ENCODE peak calls at places on chromosomes 16 and 17, in seven cellular contexts. I, U, X, K, R, Q and N are unnamed samples. For H3K4me1, the result is how much of the 10 kb centered on the place peaks cover.

GRCh38 chr16:68488559-68488958 is 40.3 kb upstream of the SMPD3 start:
- DNase-seq in Q (no peak), X (no peak), K (no peak), R (no peak), I (no peak), U (no peak), N (no peak)

GRCh38 chr17:59804910-59805381 is 87.8 kb downstream of the TUBD1 start:
- DNase-seq in I (no peak), U (no peak), Q (no peak), K (no peak), R (no peak), X (no peak), N (no peak)

GRCh38 chr16:47448830-47449575 is 11.9 kb downstream of the ITFG1 start:
- DNase-seq in U (no peak), R (no peak), I (no peak), Q (no peak), X (no peak), K (no peak), N (no peak)

GRCh38 chr17:55200904-55201608 is 63.7 kb upstream of the HLF start:
- DNase-seq in R (no peak), Q (no peak), X (no peak), U (no peak), I (no peak), K (no peak), N (no peak)

GRCh38 chr17:13835151-13835550 is 233.4 kb upstream of the HS3ST3A1 start:
- DNase-seq in X (no peak), U (no peak), R (no peak), K (no peak), Q (no peak), I (no peak), N (no peak)

GRCh38 chr16:89442588-89442987 is 47.8 kb downstream of the ANKRD11 start:
- DNase-seq in Q (no peak), U (no peak), K (peak), R (no peak), X (no peak), I (no peak), N (no peak)

GRCh38 chr17:82892869-82893565 is 53.2 kb upstream of the ZNF750 start:
- DNase-seq in U (no peak), R (no peak), Q (no peak), I (peak), X (no peak), K (peak), N (peak)

GRCh38 chr16:4052801-4053662 is 63.2 kb downstream of the ADCY9 start:
- DNase-seq in I (peak), U (peak), K (peak), R (peak), Q (peak), X (no peak), N (no peak)

GRCh38 chr16:89925596-89926079 is 2.5 kb downstream of the TUBB3 start:
- DNase-seq in R (no peak), U (peak), Q (no peak), X (no peak), I (no peak), K (no peak), N (no peak)

GRCh38 chr17:43900183-43900857 is 7.0 kb downstream of the MPP2 start:
- DNase-seq in Q (peak), I (peak), X (peak), K (peak), R (no peak), U (peak), N (peak)

GRCh38 chr16:80974649-80975376 is 31.9 kb downstream of the CMC2 start:
- DNase-seq in R (no peak), I (no peak), X (no peak), U (no peak), K (peak), Q (no peak), N (no peak)

GRCh38 chr16:81601601-81602251 is 157.1 kb downstream of the CMIP start:
- DNase-seq in Q (no peak), X (no peak), U (no peak), I (peak), R (no peak), K (no peak), N (no peak)

GRCh38 chr17:17740627-17741237 is 59.5 kb downstream of the RAI1 start:
- DNase-seq in X (no peak), K (no peak), U (no peak), I (no peak), R (no peak), Q (no peak), N (no peak)

GRCh38 chr17:16215965-16216316 is 607 bp upstream of the NCOR1 start:
- DNase-seq in R (no peak), X (peak), U (no peak), K (no peak), Q (no peak), I (no peak), N (no peak)

GRCh38 chr17:59762022-59762825 is 54.8 kb downstream of the VMP1 start:
- DNase-seq in K (no peak), X (no peak), U (peak), R (no peak), I (peak), Q (no peak), N (no peak)

GRCh38 chr17:41536741-41537613 is 8.9 kb upstream of the KRT19 start:
- DNase-seq in I (no peak), X (no peak), K (no peak), Q (no peak), U (no peak), R (no peak), N (no peak)

GRCh38 chr16:4116328-4117249 is at the start of gene ADCY9:
- DNase-seq in X (peak), I (peak), R (no peak), U (peak), Q (peak), K (peak), N (peak)

GRCh38 chr16:9383281-9383680 is 291.8 kb downstream of the HAPSTR1 start:
- DNase-seq in R (no peak), U (no peak), Q (no peak), K (no peak), X (no peak), I (no peak), N (no peak)

GRCh38 chr16:71971571-71971970 is 28.6 kb downstream of the PKD1L3 start:
- DNase-seq in I (no peak), R (no peak), K (no peak), X (no peak), U (no peak), Q (no peak), N (no peak)

GRCh38 chr16:67758006-67758405 is 38.9 kb upstream of the GFOD2 start:
- DNase-seq in R (no peak), Q (no peak), K (no peak), U (no peak), X (no peak), I (no peak), N (no peak)

GRCh38 chr16:86789621-86790051 is 211.3 kb downstream of the FOXL1 start:
- DNase-seq in I (peak), K (no peak), U (peak), R (no peak), Q (no peak), X (no peak), N (no peak)

GRCh38 chr17:75511610-75512575 is 3.4 kb downstream of the CASKIN2 start:
- DNase-seq in Q (no peak), K (peak), I (no peak), U (peak), X (no peak), R (no peak), N (no peak)

GRCh38 chr16:54194008-54194731 is 92.4 kb downstream of the IRX3 start:
- DNase-seq in X (peak), R (peak), Q (peak), I (no peak), K (peak), U (no peak), N (no peak)

GRCh38 chr16:50161950-50162349 is 8.8 kb downstream of the TENT4B start:
- DNase-seq in I (no peak), K (no peak), X (no peak), U (no peak), R (no peak), Q (no peak), N (no peak)

GRCh38 chr17:60901806-60902205 is 224.2 kb downstream of the BCAS3 start:
- DNase-seq in X (no peak), U (no peak), K (no peak), Q (no peak), I (peak), R (no peak), N (no peak)

GRCh38 chr17:67558740-67559380 is 158.9 kb upstream of the NOL11 start:
- DNase-seq in K (peak), U (peak), X (no peak), R (no peak), Q (no peak), I (peak), N (no peak)

GRCh38 chr17:28053725-28054124 is 11.2 kb downstream of the NLK start:
- DNase-seq in Q (no peak), K (no peak), R (no peak), X (no peak), U (no peak), I (no peak), N (no peak)

GRCh38 chr17:28055546-28056275 is 13.2 kb downstream of the NLK start:
- DNase-seq in R (no peak), K (no peak), I (no peak), Q (no peak), U (no peak), X (no peak), N (no peak)

GRCh38 chr17:28057731-28058246 is 15.3 kb downstream of the NLK start:
- DNase-seq in Q (no peak), R (no peak), U (peak), X (no peak), K (no peak), I (peak), N (no peak)

GRCh38 chr17:28053044-28053670 is 10.7 kb downstream of the NLK start:
- DNase-seq in Q (no peak), U (no peak), X (no peak), R (no peak), I (no peak), K (no peak), N (no peak)

GRCh38 chr17:28056276-28056620 is 13.8 kb downstream of the NLK start:
- DNase-seq in Q (no peak), X (no peak), I (no peak), K (no peak), U (no peak), R (no peak), N (no peak)
- H3K4me1 ChIP-seq in Q (under half), X (half or more), I (under half), K (under half), U (under half), R (under half), N (under half)

DNA sequence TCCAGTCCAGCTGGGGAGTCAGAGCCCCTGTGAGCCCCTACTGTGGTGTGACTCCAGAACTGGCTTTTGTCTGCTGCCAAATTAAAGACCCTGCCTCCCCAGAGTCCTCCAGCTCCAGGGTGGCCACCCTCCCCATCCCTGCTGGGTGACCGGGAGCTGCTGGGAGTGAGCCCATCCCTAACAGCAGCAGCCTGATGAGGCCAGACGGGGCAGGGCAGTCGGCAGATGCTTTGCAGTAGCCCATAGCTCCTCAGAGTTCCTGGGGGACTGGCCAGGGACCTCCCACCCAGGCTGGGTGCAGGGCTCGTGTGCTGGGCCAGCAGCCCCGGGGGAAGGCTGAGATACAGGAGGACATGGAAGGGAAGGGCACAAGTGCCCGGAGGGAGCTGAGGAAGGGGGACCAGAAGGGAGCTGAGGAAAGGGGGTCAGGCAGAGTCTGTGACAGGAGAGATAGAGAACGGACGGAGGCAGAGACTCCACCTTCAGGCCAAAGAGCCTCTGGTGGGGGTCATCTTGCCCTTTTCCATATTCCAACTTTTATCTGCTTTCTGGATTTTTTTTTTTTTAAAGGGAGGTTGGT is 12.7 kb upstream of the MRPS23 start:
- DNase-seq in U (no peak), K (no peak), X (no peak), I (no peak), R (no peak), Q (no peak), N (no peak)
- H3K4me3 ChIP-seq in U (peak), K (no peak), X (peak), I (no peak), R (no peak), Q (peak), N (no peak)

GRCh38 chr17:78798695-78799559 is 16.9 kb upstream of the CYTH1 start:
- DNase-seq in X (no peak), R (no peak), K (peak), U (peak), I (peak), Q (no peak), N (no peak)

GRCh38 chr17:78800132-78800931 is 18.3 kb upstream of the CYTH1 start:
- DNase-seq in X (no peak), U (no peak), I (no peak), K (no peak), Q (no peak), R (no peak), N (no peak)

GRCh38 chr17:78796134-78796900 is 14.2 kb upstream of the CYTH1 start:
- DNase-seq in K (no peak), U (no peak), X (no peak), I (no peak), R (no peak), Q (no peak), N (no peak)

GRCh38 chr17:78797213-78797612 is 15.1 kb upstream of the CYTH1 start:
- DNase-seq in U (no peak), I (no peak), R (no peak), X (no peak), K (no peak), Q (no peak), N (no peak)

GRCh38 chr17:78797691-78798585 is 15.9 kb upstream of the CYTH1 start:
- DNase-seq in K (no peak), I (no peak), U (no peak), R (no peak), X (no peak), Q (no peak), N (no peak)
- H3K27ac ChIP-seq in K (no peak), I (no peak), U (no peak), R (no peak), X (no peak), Q (no peak), N (no peak)

GRCh38 chr17:49444384-49444783 is 29.7 kb upstream of the PHB1 start:
- DNase-seq in Q (no peak), K (no peak), U (no peak), R (no peak), X (no peak), I (no peak), N (no peak)

GRCh38 chr17:49447603-49448325 is 33.1 kb upstream of the PHB1 start:
- DNase-seq in U (no peak), R (no peak), X (no peak), Q (no peak), K (no peak), I (no peak), N (no peak)

GRCh38 chr17:49443862-49444261 is 29.2 kb upstream of the PHB1 start:
- DNase-seq in X (no peak), Q (no peak), R (no peak), K (no peak), U (peak), I (peak), N (no peak)

GRCh38 chr17:49442051-49442450 is 27.4 kb upstream of the PHB1 start:
- DNase-seq in U (no peak), X (no peak), K (no peak), I (no peak), Q (no peak), R (no peak), N (no peak)

DNA sequence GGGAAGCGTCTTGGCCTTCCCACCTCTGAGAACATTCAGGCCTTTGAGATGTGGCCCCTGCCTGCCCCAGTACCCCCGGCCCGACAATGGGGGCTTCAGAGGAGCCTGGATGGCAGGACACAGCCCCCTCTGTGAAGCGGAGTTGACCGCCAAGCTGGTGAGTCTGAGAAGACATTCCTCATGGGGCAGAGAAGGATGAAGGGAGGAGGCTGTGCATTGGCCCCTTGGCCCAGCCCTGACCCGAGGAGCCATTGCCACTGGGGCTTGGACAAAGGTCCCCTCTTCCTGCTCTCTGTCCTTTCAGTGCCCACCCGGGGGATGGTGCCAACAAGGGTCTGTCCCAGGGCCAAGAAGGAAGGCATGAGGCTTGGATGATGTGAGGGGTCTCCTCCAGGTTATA is 30.9 kb upstream of the PHB1 start:
- DNase-seq in K (no peak), R (no peak), X (no peak), U (no peak), I (no peak), Q (no peak), N (no peak)
- H3K4me1 ChIP-seq in K (under half), R (under half), X (under half), U (under half), I (under half), Q (under half), N (under half)

GRCh38 chr17:38885728-38886642 is 16.1 kb downstream of the LASP1 start:
- DNase-seq in Q (no peak), I (peak), K (peak), R (no peak), U (peak), X (no peak), N (no peak)

GRCh38 chr17:38879878-38880727 is 10.2 kb downstream of the LASP1 start:
- DNase-seq in X (no peak), U (peak), K (peak), I (peak), Q (no peak), R (no peak), N (no peak)

GRCh38 chr17:38883592-38884526 is 14.0 kb downstream of the LASP1 start:
- DNase-seq in K (no peak), R (no peak), X (no peak), I (no peak), U (no peak), Q (no peak), N (no peak)

GRCh38 chr17:38885044-38885727 is 15.3 kb downstream of the LASP1 start:
- DNase-seq in K (no peak), I (no peak), R (no peak), X (no peak), U (no peak), Q (no peak), N (no peak)

GRCh38 chr17:38881600-38882191 is 11.8 kb downstream of the LASP1 start:
- DNase-seq in K (peak), R (no peak), I (peak), X (peak), Q (peak), U (peak), N (no peak)
- H3K4me3 ChIP-seq in K (no peak), R (no peak), I (no peak), X (no peak), Q (no peak), U (peak), N (no peak)

DNA sequence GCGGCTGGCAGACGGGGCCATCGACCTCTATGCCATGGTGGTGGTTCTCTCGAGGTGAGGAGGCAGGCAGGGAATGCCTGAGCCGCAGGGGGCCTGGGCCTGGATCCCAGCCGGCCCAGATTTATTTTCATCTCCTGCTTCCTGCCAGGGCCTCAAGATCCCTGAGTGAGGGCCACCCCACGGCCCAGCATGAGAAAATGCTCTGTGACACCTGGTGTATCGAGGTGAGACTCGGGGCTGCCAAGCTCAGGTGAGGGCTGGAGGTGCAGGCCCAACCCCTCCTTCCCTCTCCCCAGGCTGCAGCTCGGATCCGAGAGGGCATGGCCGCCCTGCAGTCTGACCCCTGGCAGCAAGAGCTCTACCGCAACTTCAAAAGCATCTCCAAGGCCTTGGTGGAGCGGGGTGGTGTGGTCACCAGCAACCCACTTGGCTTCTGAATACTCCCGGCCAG is 4.9 kb downstream of the ACADVL start:
- DNase-seq in I (no peak), Q (no peak), U (no peak), R (no peak), K (no peak), X (no peak), N (no peak)
- H3K27ac ChIP-seq in I (no peak), Q (no peak), U (peak), R (no peak), K (peak), X (no peak), N (no peak)